ENCODE peak calls at places on chromosomes 12 and 14, in seven cellular contexts. B, Q, K, A, M, C and R are unnamed samples.

GRCh38 chr12:50918584-50919316 is 33.6 kb upstream of the HIGD1C start:
- DNase-seq in M (no peak), A (no peak), Q (no peak), K (no peak), C (no peak), B (no peak), R (no peak)

GRCh38 chr14:61188936-61189808 is 92.0 kb downstream of the TMEM30B start:
- DNase-seq in A (no peak), Q (no peak), B (peak; percentile 90), K (no peak), M (peak; percentile 36), C (peak; percentile 84), R (peak; percentile 61)

GRCh38 chr14:54652188-54652889 is 85.4 kb downstream of the SAMD4A start:
- DNase-seq in A (no peak), C (peak; percentile 100), K (peak; percentile 97), M (peak; percentile 84), Q (no peak), B (peak; percentile 99), R (peak; percentile 95)

GRCh38 chr12:88756153-88756552 is 175.9 kb upstream of the KITLG start:
- DNase-seq in B (no peak), A (no peak), C (no peak), Q (no peak), M (no peak), K (no peak), R (no peak)

GRCh38 chr14:76855066-76855465 is 28.9 kb downstream of the LRRC74A start:
- DNase-seq in B (no peak), M (no peak), A (no peak), Q (no peak), C (no peak), K (no peak), R (no peak)

GRCh38 chr12:1559729-1560128 is 34.7 kb downstream of the FBXL14 start:
- DNase-seq in B (no peak), C (no peak), A (no peak), Q (no peak), M (no peak), K (no peak), R (no peak)

GRCh38 chr12:76080017-76080728 is 4.3 kb downstream of the NAP1L1 start:
- DNase-seq in Q (no peak), B (no peak), A (no peak), K (no peak), M (no peak), C (no peak), R (no peak)

GRCh38 chr12:71589478-71589881 is 74.2 kb downstream of the ZFC3H1 start:
- DNase-seq in K (no peak), B (peak; percentile 22), C (no peak), M (no peak), Q (no peak), A (no peak), R (peak; percentile 73)

GRCh38 chr12:98595152-98595988 is 1.9 kb downstream of the SLC25A3 start:
- DNase-seq in C (peak; percentile 70), B (peak; percentile 80), A (peak; percentile 48), Q (no peak), K (no peak), M (no peak), R (peak; percentile 63)

GRCh38 chr14:104048758-104049496 is 36.6 kb upstream of the ASPG start:
- DNase-seq in A (no peak), M (no peak), K (no peak), C (peak; percentile 11), Q (no peak), B (peak; percentile 17), R (peak; percentile 47)

GRCh38 chr14:77055981-77056380 is 27.5 kb upstream of the IRF2BPL start:
- DNase-seq in C (no peak), A (no peak), M (no peak), K (no peak), Q (no peak), B (no peak), R (no peak)

GRCh38 chr14:68548194-68549056 is 244.4 kb downstream of the ZFP36L1 start:
- DNase-seq in K (peak; percentile 92), C (peak; percentile 97), M (peak; percentile 90), B (peak; percentile 98), Q (no peak), A (no peak), R (peak; percentile 98)

GRCh38 chr14:74921053-74921620 is 1.9 kb downstream of the RPS6KL1 start:
- DNase-seq in A (no peak), Q (no peak), C (no peak), M (no peak), K (no peak), B (no peak), R (no peak)

GRCh38 chr14:74920281-74920680 is 2.8 kb downstream of the RPS6KL1 start:
- DNase-seq in B (no peak), C (no peak), A (no peak), K (no peak), M (no peak), Q (no peak), R (no peak)

GRCh38 chr14:74922752-74923401 is at the start of gene RPS6KL1:
- DNase-seq in A (peak; percentile 64), B (peak; percentile 79), C (peak; percentile 89), K (no peak), Q (peak; percentile 88), M (peak; percentile 85), R (peak; percentile 85)

GRCh38 chr14:74924061-74924460 is 1.0 kb upstream of the RPS6KL1 start:
- DNase-seq in B (no peak), M (no peak), C (no peak), K (no peak), A (no peak), Q (no peak), R (no peak)

DNA sequence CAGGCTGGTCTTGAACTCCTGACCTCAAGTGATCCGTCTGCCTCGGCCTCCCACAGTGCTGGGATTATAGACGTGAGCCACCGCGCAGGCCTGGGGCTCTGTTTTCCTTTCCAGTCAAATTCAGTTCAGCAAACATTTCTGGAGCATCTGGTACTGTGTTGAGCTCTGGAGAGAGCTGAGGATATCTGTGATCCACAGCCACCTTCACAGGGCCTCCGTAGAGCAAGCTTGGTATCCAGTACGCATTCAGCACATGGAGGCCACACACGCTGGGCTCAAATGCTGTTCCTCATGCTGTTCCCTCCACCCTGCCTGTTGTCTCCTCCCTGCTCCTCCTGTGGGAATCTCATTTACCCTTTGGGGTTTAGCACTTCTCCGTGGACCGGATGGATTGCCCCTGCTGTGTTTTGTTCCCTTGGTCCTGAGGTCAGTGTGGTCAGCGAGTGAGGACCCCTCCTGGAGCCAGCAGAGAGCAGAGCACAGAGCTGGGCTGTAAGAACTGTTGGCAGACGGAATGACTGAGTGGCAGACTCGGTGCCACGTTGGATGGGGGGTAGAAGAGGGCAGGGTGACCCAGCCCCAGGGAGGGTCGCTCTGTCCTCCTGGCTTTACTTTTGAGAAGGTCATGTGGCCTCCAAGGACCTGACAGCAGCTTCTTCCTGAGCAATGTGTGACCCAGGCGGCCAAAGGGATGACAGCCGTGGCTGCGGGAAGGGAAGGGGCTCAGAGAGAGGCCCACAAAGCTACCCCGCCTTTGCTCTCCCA is 891 bp downstream of the RPS6KL1 start:
- DNase-seq in B (no peak), K (no peak), M (no peak), C (no peak), A (no peak), Q (no peak), R (no peak)
- H3K4me3 ChIP-seq in B (peak overlapping the region; percentile 51), K (peak overlapping the region; percentile 68), M (peak overlapping the region; percentile 84), C (peak overlapping the region; percentile 82), A (peak overlapping the region; percentile 65), Q (peak overlapping the region; percentile 88), R (peak overlapping the region; percentile 52)

GRCh38 chr12:106767206-106767605 is 7.3 kb upstream of the RIC8B start:
- DNase-seq in B (no peak), Q (no peak), A (no peak), M (no peak), C (no peak), K (no peak), R (no peak)
- H3K4me3 ChIP-seq in B (no peak overlapping the region), Q (no peak overlapping the region), A (no peak overlapping the region), M (no peak overlapping the region), C (no peak overlapping the region), K (no peak overlapping the region), R (no peak overlapping the region)

GRCh38 chr12:119742700-119743099 is 74.8 kb downstream of the PRKAB1 start:
- DNase-seq in Q (no peak), A (no peak), C (no peak), B (no peak), M (no peak), K (no peak), R (no peak)

GRCh38 chr12:119746169-119746568 is 78.2 kb downstream of the PRKAB1 start:
- DNase-seq in B (no peak), Q (no peak), M (no peak), C (no peak), K (no peak), A (no peak), R (no peak)

GRCh38 chr12:119748512-119748911 is 80.6 kb downstream of the PRKAB1 start:
- DNase-seq in C (peak; percentile 22), Q (no peak), B (peak; percentile 22), A (no peak), M (no peak), K (no peak), R (peak; percentile 83)

GRCh38 chr12:119740835-119741234 is 72.9 kb downstream of the PRKAB1 start:
- DNase-seq in K (no peak), M (no peak), B (no peak), C (no peak), Q (no peak), A (no peak), R (no peak)

GRCh38 chr12:119744900-119745606 is 77.1 kb downstream of the PRKAB1 start:
- DNase-seq in C (no peak), Q (peak; percentile 18), B (peak; percentile 16), K (no peak), A (no peak), M (no peak), R (no peak)
- H3K4me3 ChIP-seq in C (no peak overlapping the region), Q (no peak overlapping the region), B (no peak overlapping the region), K (no peak overlapping the region), A (no peak overlapping the region), M (no peak overlapping the region), R (no peak overlapping the region)

DNA sequence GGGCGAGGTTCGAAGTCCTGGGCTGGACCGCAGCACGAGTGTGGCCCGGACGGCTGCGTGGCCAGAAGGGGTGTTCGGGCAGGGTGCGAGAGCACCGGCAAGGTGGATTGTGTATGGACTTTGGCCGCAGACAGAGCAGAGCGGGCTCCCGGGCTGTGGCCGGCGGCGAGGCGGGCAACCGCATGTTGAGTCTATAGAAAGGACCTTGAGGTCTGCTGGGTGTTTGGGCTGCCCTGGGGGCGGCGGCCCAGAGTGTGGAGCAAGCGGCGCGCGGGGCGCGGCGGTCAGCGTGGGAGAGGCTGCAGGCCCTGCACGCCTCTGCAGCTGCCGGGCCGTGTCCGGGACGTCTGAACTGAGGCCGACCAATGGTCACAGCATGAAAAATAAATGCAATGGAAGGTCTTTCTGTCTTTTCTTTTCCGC is 5.7 kb upstream of the HOXC9 start:
- DNase-seq in B (no peak), M (no peak), Q (no peak), K (no peak), A (no peak), C (no peak), R (no peak)
- H3K4me3 ChIP-seq in B (no peak overlapping the region), M (peak overlapping the region; percentile 66), Q (no peak overlapping the region), K (no peak overlapping the region), A (no peak overlapping the region), C (peak overlapping the region; percentile 78), R (no peak overlapping the region)